ENCODE peak calls at places on chromosomes 4 and X, in eight cellular contexts. Y, U, A, P, K, B, T and X are unnamed samples.

GRCh38 chr4:8032381-8032780 is 92.7 kb upstream of the AFAP1 start:
- DNase-seq in T (no peak), K (no peak), U (peak), A (no peak), P (no peak), B (no peak), Y (no peak), X (no peak)

GRCh38 chr4:22287626-22288025 is 228.2 kb downstream of the ADGRA3 start:
- DNase-seq in Y (no peak), K (no peak), A (no peak), T (no peak), B (no peak), U (no peak), P (no peak), X (no peak)

GRCh38 chr4:24979554-24979953 is 51.2 kb downstream of the LGI2 start:
- DNase-seq in T (peak), Y (peak), A (no peak), U (no peak), K (no peak), B (no peak), P (no peak), X (no peak)

GRCh38 chrX:31269914-31270313 is 198.1 kb upstream of the FTHL17 start:
- DNase-seq in U (no peak), A (no peak), Y (no peak), P (no peak), T (no peak), K (no peak), B (no peak), X (no peak)

GRCh38 chr4:105232374-105232773 is 85.7 kb downstream of the TET2 start:
- DNase-seq in T (no peak), A (no peak), P (no peak), Y (no peak), B (no peak), U (no peak), K (no peak), X (peak)

GRCh38 chrX:10531927-10532326 is 88.5 kb downstream of the MID1 start:
- DNase-seq in B (no peak), A (no peak), U (no peak), Y (no peak), T (no peak), P (no peak), K (no peak), X (no peak)

GRCh38 chrX:71668248-71668595 is 876 bp downstream of the LOC101059915 start:
- DNase-seq in K (no peak), B (no peak), P (no peak), U (no peak), T (no peak), A (no peak), Y (no peak), X (no peak)

GRCh38 chr4:169345207-169345788 is 74.5 kb upstream of the SH3RF1 start:
- DNase-seq in P (peak), B (no peak), Y (no peak), A (peak), K (no peak), U (no peak), T (peak), X (no peak)

GRCh38 chrX:107483976-107484726 is 34.7 kb downstream of the FRMPD3 start:
- DNase-seq in B (no peak), K (no peak), T (peak), Y (no peak), U (no peak), P (no peak), A (no peak), X (no peak)

GRCh38 chr4:8871417-8872401 is at the start of gene HMX1:
- DNase-seq in P (no peak), U (no peak), Y (no peak), B (no peak), A (no peak), T (no peak), K (no peak), X (no peak)

GRCh38 chr4:139242511-139243051 is 37.4 kb downstream of the MGARP start:
- DNase-seq in K (no peak), U (no peak), P (peak), B (no peak), A (no peak), Y (no peak), T (peak), X (peak)

GRCh38 chr4:182144621-182145359 is 98.4 kb upstream of the TENM3 start:
- DNase-seq in K (no peak), Y (no peak), T (no peak), B (no peak), A (no peak), P (no peak), U (no peak), X (no peak)

GRCh38 chr4:20616848-20617247 is 83.4 kb upstream of the PACRGL start:
- DNase-seq in A (no peak), B (no peak), T (no peak), Y (no peak), K (no peak), P (no peak), U (no peak), X (no peak)

GRCh38 chr4:101221294-101221693 is 126.0 kb downstream of the PPP3CA start:
- DNase-seq in Y (no peak), B (no peak), P (no peak), U (no peak), A (no peak), K (no peak), T (no peak), X (no peak)

GRCh38 chrX:39725928-39726619 is 371.7 kb downstream of the BCOR start:
- DNase-seq in P (peak), Y (no peak), T (peak), A (no peak), U (no peak), K (no peak), B (no peak), X (no peak)

GRCh38 chr4:107718351-107718965 is 1.6 kb downstream of the PAPSS1 start:
- DNase-seq in K (no peak), P (peak), U (no peak), A (no peak), Y (no peak), T (no peak), B (no peak), X (no peak)

GRCh38 chr4:41183021-41183553 is 31.3 kb downstream of the APBB2 start:
- DNase-seq in B (no peak), A (no peak), P (no peak), T (no peak), Y (no peak), K (no peak), U (no peak), X (no peak)

GRCh38 chr4:2837904-2838496 is 5.6 kb upstream of the ADD1 start:
- DNase-seq in A (no peak), U (peak), B (no peak), P (no peak), Y (peak), T (peak), K (peak), X (no peak)
- H3K4me3 ChIP-seq in A (no peak), U (peak), B (no peak), P (no peak), Y (no peak), T (peak), K (peak), X (peak)

GRCh38 chrX:143648705-143649104 is 12.8 kb upstream of the SLITRK4 start:
- DNase-seq in P (no peak), B (no peak), A (no peak), K (peak), T (no peak), Y (no peak), U (no peak), X (no peak)
- TF ChIP-seq CTCF in P (no peak), B (no peak), A (no peak), K (peak), T (no peak), Y (no peak), U (peak), X (no peak)

DNA sequence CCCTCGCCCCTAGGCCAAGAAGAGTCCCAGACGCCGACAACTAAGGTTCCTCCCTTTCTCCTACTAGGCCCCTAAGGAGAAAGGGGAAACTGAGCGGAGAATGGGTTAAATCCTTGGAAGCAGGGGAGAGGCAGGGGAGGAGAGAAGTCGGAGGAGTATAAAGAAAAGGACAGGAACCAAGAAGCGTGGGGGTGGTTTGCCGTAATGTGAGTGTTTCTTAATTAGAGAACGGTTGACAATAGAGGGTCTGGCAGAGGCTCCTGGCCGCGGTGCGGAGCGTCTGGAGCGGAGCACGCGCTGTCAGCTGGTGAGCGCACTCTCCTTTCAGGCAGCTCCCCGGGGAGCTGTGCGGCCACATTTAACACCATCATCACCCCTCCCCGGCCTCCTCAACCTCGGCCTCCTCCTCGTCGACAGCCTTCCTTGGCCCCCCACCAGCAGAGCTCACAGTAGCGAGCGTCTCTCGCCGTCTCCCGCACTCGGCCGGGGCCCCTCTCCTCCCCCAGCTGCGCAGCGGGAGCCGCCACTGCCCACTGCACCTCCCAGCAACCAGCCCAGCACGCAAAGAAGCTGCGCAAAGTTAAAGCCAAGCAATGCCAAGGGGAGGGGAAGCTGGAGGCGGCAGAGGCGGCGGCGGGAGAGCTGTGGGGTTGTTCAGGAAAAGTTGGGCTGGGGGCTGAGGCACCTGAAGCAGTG is 6.0 kb downstream of the ATOH1 start:
- DNase-seq in P (no peak), K (no peak), A (no peak), U (no peak), Y (no peak), T (no peak), B (no peak), X (no peak)
- H3K4me3 ChIP-seq in P (no peak), K (no peak), A (no peak), U (no peak), Y (no peak), T (no peak), B (no peak), X (no peak)

DNA sequence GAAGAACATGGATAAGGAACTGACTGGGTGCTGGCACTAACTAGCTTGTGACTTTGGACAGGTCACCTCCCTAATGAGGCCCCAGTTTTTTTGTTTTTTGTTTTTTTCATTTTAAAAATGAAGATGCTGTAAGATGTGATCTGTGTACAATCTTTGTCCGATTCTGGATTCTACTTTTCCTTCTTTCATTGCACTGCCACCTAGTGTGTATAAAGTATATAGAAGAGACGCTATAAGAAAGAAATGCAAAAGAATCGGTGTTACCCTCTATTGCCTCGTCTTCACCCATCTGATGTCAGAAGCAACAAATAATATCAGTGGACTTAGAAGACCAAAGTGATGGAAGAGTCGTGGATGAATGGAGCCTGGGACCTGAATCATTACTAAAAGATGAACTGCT is 58.6 kb upstream of the P2RY10 start:
- DNase-seq in U (no peak), Y (no peak), A (no peak), P (no peak), T (peak), B (no peak), K (no peak), X (no peak)
- TF ChIP-seq CTCF in U (peak), Y (no peak), A (peak), P (peak), T (peak), B (no peak), K (no peak), X (peak)

GRCh38 chrX:135522878-135523693 is 2.6 kb downstream of the INTS6L start:
- DNase-seq in B (no peak), U (no peak), P (no peak), A (no peak), Y (no peak), K (no peak), T (peak), X (no peak)
- H3K4me3 ChIP-seq in B (no peak), U (peak), P (no peak), A (no peak), Y (no peak), K (peak), T (no peak), X (no peak)

DNA sequence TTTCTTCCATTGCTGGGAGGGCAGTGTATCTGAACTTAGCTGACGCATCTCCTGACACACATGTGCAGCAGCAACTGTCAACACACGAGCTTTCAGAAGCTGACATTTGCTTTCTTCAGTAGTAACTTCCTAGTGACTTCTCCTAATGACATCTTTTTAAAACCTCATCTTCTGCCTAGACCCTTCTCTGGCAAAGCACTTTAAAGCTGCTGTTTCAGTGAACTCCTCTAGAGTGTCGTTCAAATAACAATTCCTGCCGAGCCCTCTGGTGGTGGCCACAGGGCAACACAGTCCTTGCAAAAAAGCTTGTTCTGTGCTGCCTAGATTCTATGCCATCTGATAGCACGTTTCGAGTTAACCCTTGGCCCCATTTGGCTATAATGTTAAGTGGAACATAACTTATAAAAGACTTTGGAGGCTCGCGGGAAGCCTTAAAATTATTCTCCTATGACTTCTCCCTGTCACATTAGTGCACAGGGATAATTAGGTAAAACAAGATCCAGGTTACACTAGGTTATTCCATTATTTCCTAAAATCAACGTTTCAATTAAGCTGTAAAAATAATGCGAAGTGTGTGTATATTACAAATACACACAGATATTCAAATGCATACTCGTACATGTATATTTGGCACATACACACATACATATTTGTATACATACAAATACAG is 2340.8 kb downstream of the PCDH7 start:
- DNase-seq in T (peak), Y (peak), B (peak), U (no peak), A (no peak), P (no peak), K (no peak), X (no peak)
- TF ChIP-seq CTCF in T (peak), Y (peak), B (peak), U (peak), A (peak), P (peak), K (peak), X (peak)

GRCh38 chrX:20461576-20461975 is 194.9 kb upstream of the RPS6KA3 start:
- DNase-seq in B (no peak), P (no peak), K (no peak), T (peak), A (no peak), U (no peak), Y (no peak), X (peak)
- H3K4me3 ChIP-seq in B (no peak), P (no peak), K (no peak), T (no peak), A (no peak), U (no peak), Y (no peak), X (no peak)

GRCh38 chrX:75547137-75547536 is 24.3 kb upstream of the ZDHHC15 start:
- DNase-seq in A (no peak), T (no peak), P (no peak), Y (no peak), B (no peak), K (no peak), U (no peak), X (no peak)

GRCh38 chrX:75544760-75545159 is 21.9 kb upstream of the ZDHHC15 start:
- DNase-seq in P (no peak), B (no peak), T (no peak), K (no peak), Y (no peak), A (no peak), U (no peak), X (no peak)

GRCh38 chrX:75546724-75547123 is 23.9 kb upstream of the ZDHHC15 start:
- DNase-seq in A (no peak), T (no peak), Y (no peak), U (no peak), K (no peak), B (no peak), P (no peak), X (no peak)

GRCh38 chrX:75547783-75548182 is 24.9 kb upstream of the ZDHHC15 start:
- DNase-seq in T (no peak), K (peak), Y (peak), A (no peak), P (no peak), B (peak), U (peak), X (no peak)
- TF ChIP-seq CTCF in T (no peak), K (no peak), Y (no peak), A (no peak), P (no peak), B (no peak), U (no peak), X (no peak)

GRCh38 chr4:42642136-42642797 is 14.6 kb downstream of the ATP8A1 start:
- DNase-seq in Y (no peak), P (no peak), B (no peak), T (no peak), U (no peak), K (no peak), A (no peak), X (no peak)
- H3K4me3 ChIP-seq in Y (no peak), P (no peak), B (no peak), T (no peak), U (no peak), K (no peak), A (no peak), X (no peak)

GRCh38 chr4:137226900-137227299 is 305.4 kb downstream of the PCDH18 start:
- DNase-seq in A (no peak), U (no peak), T (peak), Y (no peak), P (no peak), K (no peak), B (no peak), X (no peak)
- TF ChIP-seq CTCF in A (peak), U (peak), T (peak), Y (no peak), P (peak), K (no peak), B (no peak), X (peak)